ENCODE peak calls at places on chromosome 14, in five cellular contexts. X, M, B, T and P are unnamed samples.

GRCh38 chr14:60646202-60646886 is 2.9 kb downstream of the SIX1 start:
- DNase-seq in T (no peak), M (no peak), B (no peak), X (no peak), P (peak; percentile 78)

GRCh38 chr14:100025111-100025510 is 40.1 kb upstream of the EVL start:
- DNase-seq in B (peak; percentile 35), X (no peak), T (no peak), M (peak; percentile 22), P (peak; percentile 75)

GRCh38 chr14:69268763-69269162 is 8.8 kb downstream of the GALNT16 start:
- DNase-seq in T (no peak), X (no peak), M (no peak), B (no peak), P (no peak)

GRCh38 chr14:93959239-93960107 is 16.9 kb downstream of the ASB2 start:
- DNase-seq in T (peak; percentile 75), X (peak; percentile 89), B (no peak), M (peak; percentile 95), P (peak; percentile 59)

GRCh38 chr14:61607570-61608244 is 87.6 kb upstream of the HIF1A start:
- DNase-seq in X (no peak), M (peak; percentile 30), T (no peak), B (no peak), P (peak; percentile 46)

GRCh38 chr14:106039400-106039799 is 513.0 kb downstream of the TMEM121 start:
- DNase-seq in T (no peak), B (no peak), M (peak; percentile 57), X (peak; percentile 44), P (peak; percentile 1)

GRCh38 chr14:91395998-91396660 is 21.5 kb downstream of the CCDC88C start:
- DNase-seq in T (no peak), M (no peak), X (no peak), B (no peak), P (peak; percentile 57)

GRCh38 chr14:72878746-72879145 is 15.2 kb downstream of the DPF3 start:
- DNase-seq in M (no peak), X (no peak), B (no peak), T (no peak), P (no peak)

GRCh38 chr14:65348137-65348536 is 64.4 kb upstream of the FUT8 start:
- DNase-seq in M (no peak), B (no peak), T (no peak), X (no peak), P (no peak)

GRCh38 chr14:72710212-72710611 is 183.7 kb downstream of the DPF3 start:
- DNase-seq in B (no peak), T (no peak), X (no peak), M (no peak), P (no peak)

GRCh38 chr14:99035712-99036593 is 236.0 kb downstream of the BCL11B start:
- DNase-seq in B (no peak), X (no peak), M (no peak), T (peak; percentile 84), P (peak; percentile 82)

DNA sequence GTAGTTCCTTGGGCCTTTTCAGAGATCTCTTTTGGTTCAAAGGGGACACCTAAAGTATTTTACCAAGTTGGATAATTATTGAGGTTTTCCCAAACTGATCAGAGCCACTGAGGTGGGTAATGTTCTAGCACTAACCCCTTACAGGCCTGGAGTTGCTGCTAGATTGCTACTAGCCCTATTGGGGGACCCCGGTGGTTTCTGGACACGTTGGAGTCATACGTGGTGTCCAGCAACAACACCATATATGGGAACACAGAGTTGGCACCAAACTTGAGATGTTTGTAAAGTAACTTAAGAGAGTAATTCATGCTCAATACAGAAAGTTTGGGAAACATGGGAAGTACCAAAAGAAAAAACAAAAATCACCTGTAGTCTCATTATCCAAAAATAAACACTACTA is 594 bp downstream of the BBOF1 start:
- DNase-seq in X (no peak), M (no peak), B (no peak), T (no peak), P (no peak)
- H3K27ac ChIP-seq in X (peak overlapping the region; percentile 92), M (peak overlapping the region; percentile 94), B (no peak overlapping the region), T (peak overlapping the region; percentile 95), P (no peak overlapping the region)

GRCh38 chr14:35365130-35366047 is 39.2 kb downstream of the NFKBIA start:
- DNase-seq in T (peak; percentile 87), B (no peak), X (no peak), M (peak; percentile 35), P (no peak)

GRCh38 chr14:35362441-35362840 is 42.1 kb downstream of the NFKBIA start:
- DNase-seq in M (no peak), B (no peak), X (no peak), T (no peak), P (no peak)

GRCh38 chr14:35361141-35361480 is 43.4 kb downstream of the NFKBIA start:
- DNase-seq in B (no peak), X (no peak), T (no peak), M (no peak), P (no peak)

GRCh38 chr14:35366048-35366428 is 38.5 kb downstream of the NFKBIA start:
- DNase-seq in B (no peak), T (peak; percentile 56), M (no peak), X (no peak), P (no peak)

DNA sequence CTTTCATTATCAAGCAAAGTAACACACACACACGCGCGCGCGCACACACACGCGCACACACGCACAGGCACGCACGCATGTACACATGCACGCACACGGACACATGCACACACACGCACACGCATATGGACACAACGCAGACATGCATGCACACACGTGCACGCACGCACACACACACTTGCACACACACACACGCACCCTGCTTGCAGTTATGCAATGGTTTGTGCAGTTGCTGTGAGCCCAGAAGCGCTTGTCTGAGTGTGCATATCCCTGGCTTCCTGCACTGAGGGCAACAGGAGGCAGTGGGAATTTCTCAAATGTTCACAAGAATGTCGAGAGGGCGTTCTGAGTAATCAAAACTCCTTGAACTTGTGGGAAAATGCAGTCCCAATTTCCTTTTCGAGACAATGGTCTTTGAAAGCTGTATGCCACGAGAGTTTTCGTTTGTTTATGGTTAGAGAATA is 41.6 kb downstream of the NFKBIA start:
- DNase-seq in B (no peak), T (no peak), X (no peak), M (no peak), P (no peak)
- H3K27ac ChIP-seq in B (no peak overlapping the region), T (no peak overlapping the region), X (no peak overlapping the region), M (no peak overlapping the region), P (no peak overlapping the region)

GRCh38 chr14:75605916-75606315 is 27.5 kb downstream of the FLVCR2 start:
- DNase-seq in M (no peak), X (no peak), B (no peak), T (no peak), P (no peak)
- H3K27ac ChIP-seq in M (no peak overlapping the region), X (no peak overlapping the region), B (no peak overlapping the region), T (no peak overlapping the region), P (no peak overlapping the region)

DNA sequence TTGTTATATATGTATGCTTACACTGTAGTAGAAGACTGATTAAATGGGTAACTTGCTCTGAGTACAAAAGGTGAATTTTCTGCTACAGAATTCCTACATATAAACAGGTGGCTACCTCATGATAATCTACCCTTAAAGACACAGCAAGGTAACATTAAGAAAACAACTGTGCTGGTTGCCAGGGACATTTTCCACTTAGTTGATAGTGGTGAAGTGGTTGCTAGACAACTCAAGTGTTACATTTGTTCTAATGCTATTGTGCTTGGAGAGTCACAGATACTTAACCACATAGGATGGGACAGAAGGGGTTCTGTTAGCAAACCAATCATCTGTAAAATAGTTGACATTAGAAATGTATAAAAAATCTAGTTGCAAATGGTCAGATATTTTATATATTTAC is 870.3 kb upstream of the SEL1L start:
- DNase-seq in B (no peak), X (no peak), T (no peak), M (no peak), P (no peak)
- H3K27ac ChIP-seq in B (no peak overlapping the region), X (no peak overlapping the region), T (no peak overlapping the region), M (no peak overlapping the region), P (no peak overlapping the region)

GRCh38 chr14:92552066-92552465 is 38.5 kb downstream of the RIN3 start:
- DNase-seq in M (no peak), X (no peak), B (no peak), T (no peak), P (no peak)

GRCh38 chr14:92549853-92550244 is 36.3 kb downstream of the RIN3 start:
- DNase-seq in T (no peak), B (no peak), X (no peak), M (no peak), P (no peak)

GRCh38 chr14:92546347-92547053 is 32.9 kb downstream of the RIN3 start:
- DNase-seq in M (no peak), B (no peak), X (no peak), T (no peak), P (no peak)

GRCh38 chr14:92551066-92551841 is 37.7 kb downstream of the RIN3 start:
- DNase-seq in T (no peak), X (peak; percentile 28), B (no peak), M (no peak), P (no peak)

GRCh38 chr14:92549096-92549852 is 35.7 kb downstream of the RIN3 start:
- DNase-seq in M (no peak), X (no peak), B (no peak), T (no peak), P (no peak)
- H3K27ac ChIP-seq in M (no peak overlapping the region), X (no peak overlapping the region), B (no peak overlapping the region), T (peak overlapping the region; percentile 93), P (no peak overlapping the region)

DNA sequence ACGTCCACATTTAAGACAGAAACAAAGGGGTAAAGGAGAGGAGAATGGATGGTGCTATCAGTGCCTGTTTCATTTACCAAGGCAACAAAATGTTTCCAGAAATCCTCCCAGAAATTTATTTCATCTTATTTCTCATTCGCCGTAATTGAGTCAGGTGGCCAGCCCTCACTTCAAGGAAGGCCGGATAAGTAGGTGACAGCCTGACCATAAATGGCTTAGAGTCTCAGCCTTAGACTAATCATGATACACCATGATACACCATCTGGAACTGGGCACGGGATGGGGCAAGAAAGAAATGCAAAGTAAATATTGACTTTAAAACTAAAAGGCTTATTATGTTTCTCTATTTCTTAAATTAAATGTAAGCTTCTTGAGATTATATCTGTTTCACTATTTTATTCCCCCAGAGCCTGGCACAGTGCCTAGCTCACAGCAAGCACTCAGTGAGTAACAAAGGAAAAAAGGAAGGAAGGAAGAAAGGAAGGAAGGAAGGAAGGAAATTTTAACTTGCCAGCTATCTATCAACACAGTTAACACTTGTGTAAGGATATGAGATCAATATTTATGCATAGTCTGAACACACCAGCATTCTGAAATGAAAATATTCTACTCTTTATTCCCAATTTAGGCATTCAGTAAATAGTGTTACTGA is 106.1 kb upstream of the FSCB start:
- DNase-seq in T (no peak), B (no peak), M (no peak), X (no peak), P (no peak)
- H3K27ac ChIP-seq in T (no peak overlapping the region), B (no peak overlapping the region), M (no peak overlapping the region), X (no peak overlapping the region), P (no peak overlapping the region)